ENCODE peak calls at places on chromosomes 12 and 14, in five cellular contexts. O is upper lobe of right lung; T is CD4-positive, CD25-positive, alpha-beta regulatory T cell; D is GM06990; Q is testis. Y is an unnamed sample.

GRCh38 chr12:109734219-109735000 is 20.8 kb downstream of the FAM222A start:
- DNase-seq in O (peak; percentile 41), T (no peak), D (no peak), Q (no peak), Y (peak; percentile 8)

GRCh38 chr12:84910549-84911241 is 1.9 kb downstream of the SLC6A15 start:
- DNase-seq in O (peak; percentile 62), T (no peak), D (no peak), Q (peak; percentile 30), Y (peak; percentile 75)

GRCh38 chr14:50530358-50530757 is 2.0 kb downstream of the MAP4K5 start:
- DNase-seq in O (no peak), T (no peak), D (no peak), Q (no peak), Y (peak; percentile 47)

GRCh38 chr14:68665116-68665515 is 127.8 kb downstream of the ZFP36L1 start:
- DNase-seq in O (no peak), T (no peak), D (no peak), Q (no peak), Y (no peak)

GRCh38 chr12:46264057-46264456 is 4.8 kb downstream of the SLC38A1 start:
- DNase-seq in O (no peak), T (no peak), D (peak; percentile 41), Q (no peak), Y (peak; percentile 63)

GRCh38 chr14:63867926-63868921 is 15.4 kb downstream of the SYNE2 start:
- DNase-seq in O (no peak), T (peak; percentile 55), D (peak; percentile 43), Q (no peak), Y (no peak)

GRCh38 chr12:32115404-32116104 is 8.9 kb downstream of the BICD1 start:
- DNase-seq in O (peak; percentile 67), T (no peak), D (no peak), Q (peak; percentile 57), Y (peak; percentile 97)

GRCh38 chr14:76272774-76273173 is 103.2 kb upstream of the ESRRB start:
- DNase-seq in O (no peak), T (no peak), D (no peak), Q (no peak), Y (no peak)

GRCh38 chr14:63454863-63455622 is 88.1 kb downstream of the PPP2R5E start:
- DNase-seq in O (no peak), T (no peak), D (no peak), Q (no peak), Y (no peak)

GRCh38 chr12:120015313-120015712 is 26.3 kb downstream of the BICDL1 start:
- DNase-seq in O (no peak), T (peak; percentile 23), D (no peak), Q (no peak), Y (no peak)

GRCh38 chr12:12794686-12795085 is 9.2 kb downstream of the APOLD1 start:
- DNase-seq in O (no peak), T (no peak), D (no peak), Q (no peak), Y (no peak)

GRCh38 chr14:79375336-79375735 is 836.0 kb downstream of the DIO2 start:
- DNase-seq in O (no peak), T (no peak), D (no peak), Q (no peak), Y (no peak)

GRCh38 chr14:77376771-77377501 is at the start of the genes SAMD15 and TMED8:
- DNase-seq in O (peak; percentile 93), T (peak; percentile 89), D (peak; percentile 93), Q (peak; percentile 92), Y (peak; percentile 82)

GRCh38 chr12:92210062-92210461 is 64.4 kb upstream of the BTG1 start:
- DNase-seq in O (no peak), T (peak; percentile 83), D (peak; percentile 36), Q (no peak), Y (no peak)

GRCh38 chr12:71840226-71840847 is 778 bp downstream of the TBC1D15 start:
- DNase-seq in O (no peak), T (peak; percentile 64), D (no peak), Q (no peak), Y (peak; percentile 86)

GRCh38 chr12:128381537-128381936 is 114.6 kb downstream of the TMEM132C start:
- DNase-seq in O (no peak), T (no peak), D (no peak), Q (no peak), Y (no peak)

GRCh38 chr12:18224745-18225144 is 36.6 kb upstream of the PIK3C2G start:
- DNase-seq in O (no peak), T (no peak), D (no peak), Q (no peak), Y (peak; percentile 34)

GRCh38 chr14:64702493-64703392 is 1.5 kb upstream of the PLEKHG3 start:
- DNase-seq in O (peak; percentile 82), T (peak; percentile 36), D (no peak), Q (no peak), Y (peak; percentile 83)

GRCh38 chr14:50038398-50039119 is 77.8 kb downstream of the VCPKMT start:
- DNase-seq in O (no peak), T (peak; percentile 61), D (peak; percentile 87), Q (no peak), Y (peak; percentile 100)

GRCh38 chr14:53715390-53715730 is 241.3 kb downstream of the BMP4 start:
- DNase-seq in O (no peak), T (no peak), D (no peak), Q (no peak), Y (peak; percentile 65)

GRCh38 chr14:55131782-55132181 is 2.7 kb downstream of the LGALS3 start:
- DNase-seq in O (no peak), T (peak; percentile 72), D (no peak), Q (no peak), Y (no peak)

GRCh38 chr12:29103539-29103974 is 45.5 kb upstream of the FAR2 start:
- DNase-seq in O (no peak), T (peak; percentile 94), D (peak; percentile 59), Q (no peak), Y (no peak)

GRCh38 chr14:53144244-53144643 is 8.9 kb downstream of the DDHD1 start:
- DNase-seq in O (no peak), T (peak; percentile 35), D (peak; percentile 37), Q (no peak), Y (no peak)

GRCh38 chr14:32230695-32231280 is 27.7 kb upstream of the RNU6-8 start:
- DNase-seq in O (no peak), T (no peak), D (no peak), Q (no peak), Y (peak; percentile 64)

GRCh38 chr14:99003646-99004045 is 268.4 kb downstream of the BCL11B start:
- DNase-seq in O (no peak), T (no peak), D (no peak), Q (no peak), Y (no peak)

GRCh38 chr12:57836442-57837375 is 9.8 kb downstream of the CTDSP2 start:
- DNase-seq in O (peak; percentile 76), T (peak; percentile 78), D (peak; percentile 66), Q (peak; percentile 86), Y (peak; percentile 61)

GRCh38 chr12:52232916-52233461 is at the start of gene KRT7:
- DNase-seq in O (peak; percentile 93), T (no peak), D (no peak), Q (no peak), Y (peak; percentile 90)

GRCh38 chr12:52235822-52236291 is 2.8 kb downstream of the KRT7 start:
- DNase-seq in O (no peak), T (no peak), D (no peak), Q (no peak), Y (peak; percentile 51)

GRCh38 chr12:52233462-52234141 is 559 bp downstream of the KRT7 start:
- DNase-seq in O (peak; percentile 61), T (no peak), D (no peak), Q (no peak), Y (no peak)

GRCh38 chr12:52235001-52235760 is 2.1 kb downstream of the KRT7 start:
- DNase-seq in O (peak; percentile 68), T (no peak), D (no peak), Q (no peak), Y (no peak)

DNA sequence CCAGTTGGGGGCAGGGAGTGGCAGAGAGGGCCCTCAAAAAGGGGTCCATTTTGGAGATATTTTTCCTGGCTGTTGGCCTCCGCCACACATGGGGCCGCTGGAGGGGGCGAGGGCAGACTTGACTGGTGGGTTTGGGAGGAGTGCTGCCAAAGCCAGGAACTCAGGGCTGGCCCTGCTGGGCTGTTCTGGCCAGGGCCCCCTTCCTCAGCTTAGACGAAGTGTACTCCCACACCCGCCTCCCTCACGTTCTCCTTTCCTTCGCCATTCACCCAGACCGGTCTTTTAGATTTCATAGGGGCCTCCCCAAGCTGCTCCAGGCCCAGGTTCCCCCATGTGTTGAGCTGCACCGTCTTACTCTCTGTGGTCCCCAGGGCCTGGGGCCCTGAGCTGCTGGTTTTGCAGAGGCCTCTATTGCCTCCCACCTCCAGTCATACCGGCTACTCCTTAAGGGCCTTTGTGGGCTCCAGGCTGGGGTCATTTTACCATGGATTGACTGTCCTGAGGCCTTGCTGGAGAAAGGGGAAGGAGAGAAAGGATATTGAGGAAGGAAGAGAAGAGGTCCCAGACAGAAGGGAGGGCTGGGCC is 1.3 kb downstream of the KRT7 start:
- DNase-seq in O (peak; percentile 58), T (no peak), D (no peak), Q (no peak), Y (no peak)
- H3K4me3 ChIP-seq in O (peak overlapping the region; percentile 49), T (no peak overlapping the region), D (no peak overlapping the region), Q (no peak overlapping the region), Y (peak overlapping the region; percentile 95)

GRCh38 chr12:47316609-47317049 is 236.9 kb upstream of the AMIGO2 start:
- DNase-seq in O (no peak), T (no peak), D (no peak), Q (no peak), Y (no peak)
- H3K4me3 ChIP-seq in O (no peak overlapping the region), T (peak overlapping the region; percentile 62), D (no peak overlapping the region), Q (no peak overlapping the region), Y (no peak overlapping the region)

GRCh38 chr12:59500335-59500734 is 95.5 kb upstream of the SLC16A7 start:
- DNase-seq in O (no peak), T (no peak), D (no peak), Q (no peak), Y (no peak)
- H3K4me3 ChIP-seq in O (no peak overlapping the region), T (no peak overlapping the region), D (no peak overlapping the region), Q (no peak overlapping the region), Y (no peak overlapping the region)

GRCh38 chr14:92624764-92625163 is 111.2 kb downstream of the RIN3 start:
- DNase-seq in O (no peak), T (no peak), D (no peak), Q (no peak), Y (no peak)
- H3K4me3 ChIP-seq in O (no peak overlapping the region), T (no peak overlapping the region), D (no peak overlapping the region), Q (no peak overlapping the region), Y (no peak overlapping the region)

GRCh38 chr12:22938323-22938722 is 313.4 kb downstream of the ETNK1 start:
- DNase-seq in O (no peak), T (no peak), D (no peak), Q (no peak), Y (no peak)

GRCh38 chr12:22935090-22935489 is 310.1 kb downstream of the ETNK1 start:
- DNase-seq in O (no peak), T (no peak), D (no peak), Q (no peak), Y (peak; percentile 3)

DNA sequence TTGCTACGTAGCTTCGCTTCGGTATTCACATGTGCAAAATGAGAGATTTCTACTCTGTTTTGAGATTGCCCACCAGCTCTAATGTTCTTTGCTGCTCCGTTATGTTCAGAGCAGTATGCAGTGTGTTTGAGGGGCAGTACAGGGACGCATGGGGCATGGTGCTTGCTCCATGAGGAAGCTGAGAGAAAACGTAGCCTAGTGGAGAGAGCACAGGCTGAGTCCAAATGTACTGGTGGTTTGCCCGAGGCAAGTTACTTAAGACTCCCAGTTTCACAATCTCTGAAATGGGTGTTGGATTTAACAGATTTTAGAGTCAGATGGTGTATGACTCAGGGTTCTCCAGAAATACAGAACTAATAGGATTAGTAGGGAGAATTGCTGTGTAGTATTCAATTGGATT is 310.5 kb downstream of the ETNK1 start:
- DNase-seq in O (no peak), T (no peak), D (no peak), Q (no peak), Y (peak; percentile 48)
- H3K4me3 ChIP-seq in O (no peak overlapping the region), T (no peak overlapping the region), D (no peak overlapping the region), Q (peak overlapping the region; percentile 5), Y (no peak overlapping the region)

GRCh38 chr12:94767971-94768370 is 117.6 kb upstream of the TMCC3 start:
- DNase-seq in O (no peak), T (no peak), D (no peak), Q (no peak), Y (no peak)
- H3K4me3 ChIP-seq in O (no peak overlapping the region), T (no peak overlapping the region), D (no peak overlapping the region), Q (no peak overlapping the region), Y (no peak overlapping the region)